ENCODE peak calls at places on chromosome 21, in six cellular contexts. G is HCT116, V is GM12878, D is K562, J is SK-N-SH, C is H1. Y is an unnamed sample.

GRCh38 chr21:15730484-15731242 is 881 bp downstream of the USP25 start:
- DNase-seq in G (no peak), V (no peak), D (peak; percentile 33), J (no peak), C (no peak), Y (no peak)

GRCh38 chr21:29749957-29750356 is 189.8 kb downstream of the GRIK1 start:
- DNase-seq in G (no peak), V (no peak), D (no peak), J (no peak), C (no peak), Y (no peak)

GRCh38 chr21:40839551-40839950 is 7.4 kb downstream of the DSCAM start:
- DNase-seq in G (no peak), V (no peak), D (no peak), J (no peak), C (no peak), Y (no peak)

GRCh38 chr21:16570196-16570595 is 840.4 kb downstream of the USP25 start:
- DNase-seq in G (no peak), V (no peak), D (no peak), J (no peak), C (no peak), Y (no peak)

GRCh38 chr21:31559368-31560119 is 99.9 kb upstream of the SOD1 start:
- DNase-seq in G (peak; percentile 86), V (peak; percentile 57), D (no peak), J (peak; percentile 96), C (peak; percentile 94), Y (peak; percentile 97)

GRCh38 chr21:16633851-16634521 is 878.9 kb upstream of the CXADR start:
- DNase-seq in G (no peak), V (no peak), D (no peak), J (no peak), C (no peak), Y (no peak)

GRCh38 chr21:40173833-40174232 is 306.6 kb downstream of the PCP4 start:
- DNase-seq in G (no peak), V (no peak), D (no peak), J (no peak), C (no peak), Y (no peak)

GRCh38 chr21:17989780-17990179 is 170.6 kb upstream of the C21orf91 start:
- DNase-seq in G (no peak), V (no peak), D (no peak), J (no peak), C (no peak), Y (no peak)

GRCh38 chr21:44066116-44066515 is 41.1 kb upstream of the PWP2 start:
- DNase-seq in G (no peak), V (no peak), D (no peak), J (no peak), C (no peak), Y (no peak)

GRCh38 chr21:44300262-44300959 is 558 bp downstream of the PFKL start:
- DNase-seq in G (no peak), V (no peak), D (peak; percentile 97), J (peak; percentile 89), C (no peak), Y (peak; percentile 88)

GRCh38 chr21:19844334-19844733 is 1153.9 kb upstream of the NCAM2 start:
- DNase-seq in G (no peak), V (no peak), D (no peak), J (no peak), C (no peak), Y (no peak)

GRCh38 chr21:39730418-39731107 is 14.4 kb upstream of the IGSF5 start:
- DNase-seq in G (no peak), V (no peak), D (no peak), J (no peak), C (no peak), Y (no peak)

GRCh38 chr21:26811031-26811430 is 34.2 kb downstream of the ADAMTS1 start:
- DNase-seq in G (no peak), V (no peak), D (no peak), J (no peak), C (no peak), Y (no peak)

GRCh38 chr21:31132574-31133242 is 94.4 kb upstream of the KRTAP19-8 start:
- DNase-seq in G (no peak), V (peak; percentile 93), D (no peak), J (no peak), C (no peak), Y (no peak)

GRCh38 chr21:29645666-29646553 is 293.9 kb downstream of the GRIK1 start:
- DNase-seq in G (no peak), V (no peak), D (no peak), J (no peak), C (no peak), Y (no peak)

GRCh38 chr21:40837456-40837855 is 9.5 kb downstream of the DSCAM start:
- DNase-seq in G (no peak), V (no peak), D (no peak), J (no peak), C (no peak), Y (no peak)

GRCh38 chr21:17462276-17462981 is 50.4 kb upstream of the CXADR start:
- DNase-seq in G (no peak), V (no peak), D (no peak), J (no peak), C (no peak), Y (no peak)

GRCh38 chr21:25867041-25867440 is 132.3 kb downstream of the GABPA start:
- DNase-seq in G (no peak), V (no peak), D (no peak), J (peak; percentile 22), C (no peak), Y (no peak)

GRCh38 chr21:29091032-29091431 is 17.6 kb upstream of the CCT8 start:
- DNase-seq in G (no peak), V (no peak), D (no peak), J (no peak), C (no peak), Y (no peak)

GRCh38 chr21:38917045-38917774 is 111.5 kb downstream of the ETS2 start:
- DNase-seq in G (no peak), V (no peak), D (no peak), J (no peak), C (no peak), Y (no peak)

GRCh38 chr21:31204801-31205200 is 139.3 kb downstream of the TIAM1 start:
- DNase-seq in G (no peak), V (no peak), D (no peak), J (peak; percentile 38), C (no peak), Y (no peak)

GRCh38 chr21:25635310-25635709 is 3.7 kb upstream of the JAM2 start:
- DNase-seq in G (no peak), V (no peak), D (no peak), J (no peak), C (no peak), Y (no peak)

GRCh38 chr21:29762570-29763082 is 177.2 kb downstream of the GRIK1 start:
- DNase-seq in G (no peak), V (no peak), D (no peak), J (no peak), C (no peak), Y (no peak)

GRCh38 chr21:29362758-29363157 is 64.0 kb downstream of the BACH1 start:
- DNase-seq in G (no peak), V (no peak), D (no peak), J (no peak), C (no peak), Y (no peak)

GRCh38 chr21:16075594-16076282 is 346.0 kb downstream of the USP25 start:
- DNase-seq in G (no peak), V (no peak), D (no peak), J (no peak), C (no peak), Y (no peak)

GRCh38 chr21:39022901-39023693 is 160.2 kb downstream of the PSMG1 start:
- DNase-seq in G (no peak), V (no peak), D (no peak), J (no peak), C (no peak), Y (peak; percentile 24)

GRCh38 chr21:43667191-43667904 is 8.0 kb downstream of the RRP1B start:
- DNase-seq in G (no peak), V (no peak), D (no peak), J (no peak), C (no peak), Y (no peak)

GRCh38 chr21:39913651-39914145 is 46.5 kb downstream of the PCP4 start:
- DNase-seq in G (no peak), V (no peak), D (no peak), J (no peak), C (no peak), Y (no peak)

GRCh38 chr21:45318556-45319341 is 31.1 kb upstream of the POFUT2 start:
- DNase-seq in G (peak; percentile 40), V (no peak), D (peak; percentile 95), J (no peak), C (no peak), Y (no peak)
- TF ChIP-seq JUND in G (no peak), V (no peak), D (peak; percentile 88), J (no peak), C (no peak), Y (no peak)

DNA sequence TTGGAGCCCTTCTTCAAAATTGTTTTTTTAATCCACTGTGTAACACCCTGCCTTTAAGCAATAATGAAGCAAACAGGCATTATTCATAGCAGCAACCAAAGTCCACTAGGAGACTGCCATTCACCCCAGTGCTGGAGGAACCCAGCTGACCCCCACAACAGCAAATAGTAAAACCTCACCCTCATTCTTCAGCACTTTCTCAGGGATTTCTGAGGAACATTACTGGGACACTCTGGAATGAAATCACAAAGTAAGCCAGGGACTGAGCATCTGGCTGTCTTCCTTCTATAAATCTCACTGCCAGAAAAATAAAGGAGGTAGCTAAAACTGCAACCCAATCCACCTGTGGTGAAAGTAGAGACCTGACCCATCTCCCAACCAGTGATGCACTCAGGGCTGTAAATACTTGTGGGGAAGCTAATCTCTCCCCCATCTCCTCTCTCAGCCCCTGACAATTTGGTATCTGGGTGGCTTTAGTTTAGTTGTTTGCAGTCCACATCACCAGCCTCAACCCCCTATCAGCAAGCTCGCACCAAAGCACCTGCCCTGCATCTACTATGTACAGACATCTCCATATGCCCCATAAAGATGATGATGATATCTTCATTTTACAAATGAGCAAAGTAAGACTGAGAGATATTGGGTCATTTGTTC is 47.1 kb downstream of the COL6A1 start:
- DNase-seq in G (no peak), V (no peak), D (no peak), J (no peak), C (no peak), Y (no peak)
- TF ChIP-seq JUND in G (no peak), V (no peak), D (no peak), J (no peak), C (no peak), Y (no peak)

DNA sequence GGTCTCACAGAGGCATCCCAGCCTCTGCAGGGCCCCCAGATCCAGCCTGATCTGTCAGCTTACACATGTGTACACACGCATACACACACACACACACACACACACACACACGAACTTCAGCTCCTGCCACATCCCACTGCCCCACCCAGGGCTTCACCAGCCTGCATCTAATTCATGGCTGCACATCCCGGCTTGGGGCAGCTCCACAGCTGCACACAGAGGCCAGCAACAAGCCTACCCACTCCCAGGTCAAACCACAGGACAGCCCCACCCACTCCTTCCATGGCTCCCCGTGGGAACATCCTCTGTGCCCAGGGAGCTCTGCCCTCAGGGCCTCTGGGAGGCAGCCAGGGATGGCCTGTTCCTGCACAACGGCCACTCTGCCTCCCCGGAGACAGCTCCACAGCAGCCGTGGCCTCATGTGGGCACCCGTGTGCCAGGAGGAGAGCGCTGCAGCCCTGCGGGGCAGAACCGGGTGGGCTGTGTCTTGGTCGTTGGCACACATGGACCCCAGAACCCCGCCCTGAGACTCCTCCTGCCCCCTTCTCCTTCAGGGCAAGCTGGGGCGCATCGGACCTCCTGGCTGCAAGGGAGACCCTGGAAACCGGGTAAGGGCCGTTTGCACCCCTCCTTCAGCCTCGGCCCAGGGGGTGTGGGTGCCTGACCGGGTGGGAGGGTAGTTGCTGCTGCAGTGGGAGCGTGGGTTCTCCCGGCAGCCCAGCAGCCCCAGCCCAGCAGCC is 19.1 kb downstream of the COL6A2 start:
- DNase-seq in G (no peak), V (no peak), D (no peak), J (peak; percentile 35), C (no peak), Y (no peak)
- TF ChIP-seq JUND in G (no peak), V (no peak), D (no peak), J (no peak), C (no peak), Y (no peak)

GRCh38 chr21:34298797-34299539 is 64.8 kb upstream of the KCNE2 start:
- DNase-seq in G (no peak), V (no peak), D (no peak), J (no peak), C (no peak), Y (no peak)
- TF ChIP-seq JUND in G (no peak), V (no peak), D (no peak), J (no peak), C (no peak), Y (no peak)

Y was measured in T47D.